ENCODE peak calls at places on chromosomes 1 and 21, in four cellular contexts. M, R, U and W are unnamed samples.

GRCh38 chr1:236176337-236177336 is 34.3 kb downstream of the GPR137B start:
- DNase-seq in M (no peak), U (no peak), R (no peak), W (peak)

GRCh38 chr1:99659755-99660210 is 13.9 kb downstream of the PALMD start:
- DNase-seq in R (no peak), U (no peak), M (no peak), W (no peak)

GRCh38 chr1:210715072-210715471 is 386.4 kb downstream of the HHAT start:
- DNase-seq in U (no peak), M (no peak), R (no peak), W (peak)

GRCh38 chr1:238319957-238320356 is 429.2 kb upstream of the ZP4 start:
- DNase-seq in R (no peak), M (no peak), U (no peak), W (no peak)

GRCh38 chr1:151130837-151131586 is 15.4 kb downstream of the SEMA6C start:
- DNase-seq in M (no peak), U (peak), R (no peak), W (peak)

GRCh38 chr1:19385869-19386591 is 73.9 kb downstream of the SLC66A1 start:
- DNase-seq in R (peak), M (no peak), U (no peak), W (no peak)

GRCh38 chr1:204367193-204367858 is 7.6 kb upstream of the PLEKHA6 start:
- DNase-seq in U (no peak), R (no peak), M (no peak), W (no peak)

GRCh38 chr1:156496211-156496761 is 4.3 kb downstream of the MEF2D start:
- DNase-seq in R (no peak), U (no peak), M (no peak), W (no peak)

GRCh38 chr1:54788462-54788861 is 12.7 kb downstream of the TTC22 start:
- DNase-seq in R (no peak), U (no peak), M (no peak), W (no peak)

GRCh38 chr1:168469690-168470089 is 74.1 kb downstream of the XCL2 start:
- DNase-seq in U (peak), R (no peak), M (peak), W (peak)

GRCh38 chr21:39022901-39023693 is 160.2 kb downstream of the PSMG1 start:
- DNase-seq in R (peak), U (no peak), M (no peak), W (peak)

GRCh38 chr21:40689241-40689640 is 157.7 kb downstream of the DSCAM start:
- DNase-seq in U (no peak), R (no peak), M (no peak), W (no peak)

GRCh38 chr1:56686171-56686570 is 41.1 kb downstream of the PRKAA2 start:
- DNase-seq in U (no peak), R (no peak), M (no peak), W (no peak)

GRCh38 chr21:41758550-41758949 is 8.3 kb downstream of the RIPK4 start:
- DNase-seq in M (peak), U (no peak), R (no peak), W (no peak)

GRCh38 chr1:162191396-162192322 is 122.2 kb downstream of the NOS1AP start:
- DNase-seq in U (no peak), M (no peak), R (no peak), W (peak)

GRCh38 chr1:68121536-68121935 is 71.1 kb upstream of the DIRAS3 start:
- DNase-seq in M (no peak), U (no peak), R (no peak), W (no peak)

GRCh38 chr1:23664837-23665795 is 26.5 kb upstream of the RPL11 start:
- DNase-seq in U (peak), R (peak), M (peak), W (no peak)

GRCh38 chr1:4697801-4698200 is 43.4 kb downstream of the AJAP1 start:
- DNase-seq in R (no peak), U (no peak), M (no peak), W (no peak)

GRCh38 chr1:90175490-90176157 is 180.7 kb downstream of the ZNF326 start:
- DNase-seq in R (no peak), U (no peak), M (no peak), W (no peak)

GRCh38 chr1:210582186-210582981 is 253.7 kb downstream of the HHAT start:
- DNase-seq in R (no peak), U (no peak), M (no peak), W (peak)

GRCh38 chr1:233613252-233614172 is at the start of gene KCNK1:
- DNase-seq in U (peak), M (peak), R (no peak), W (peak)

GRCh38 chr1:181531441-181531840 is 48.1 kb downstream of the CACNA1E start:
- DNase-seq in M (no peak), U (no peak), R (no peak), W (no peak)

GRCh38 chr21:40504825-40505224 is 342.1 kb downstream of the DSCAM start:
- DNase-seq in R (no peak), M (no peak), U (no peak), W (no peak)

GRCh38 chr1:5659606-5660005 is 332.6 kb downstream of the NPHP4 start:
- DNase-seq in U (no peak), R (no peak), M (no peak), W (no peak)

GRCh38 chr1:209335090-209335692 is 248.3 kb upstream of the CAMK1G start:
- DNase-seq in R (peak), U (peak), M (peak), W (peak)

GRCh38 chr21:28308516-28308915 is 684.2 kb downstream of the LTN1 start:
- DNase-seq in R (no peak), M (no peak), U (no peak), W (no peak)

GRCh38 chr1:85061711-85062424 is 13.6 kb upstream of the MCOLN3 start:
- DNase-seq in U (peak), R (peak), M (peak), W (peak)

GRCh38 chr1:85062425-85063026 is 14.2 kb upstream of the MCOLN3 start:
- DNase-seq in M (no peak), U (no peak), R (no peak), W (no peak)

GRCh38 chr1:85070972-85071492 is 22.7 kb upstream of the MCOLN3 start:
- DNase-seq in R (peak), M (no peak), U (no peak), W (no peak)

GRCh38 chr1:85068846-85069245 is 20.5 kb upstream of the MCOLN3 start:
- DNase-seq in M (no peak), U (no peak), R (no peak), W (no peak)

GRCh38 chr1:85065550-85065949 is 17.2 kb upstream of the MCOLN3 start:
- DNase-seq in R (no peak), M (no peak), U (no peak), W (no peak)
- TF ChIP-seq ELF1 in R (no peak), M (no peak), U (no peak), W (no peak)

GRCh38 chr21:42883921-42884320 is 4.6 kb upstream of the WDR4 start:
- DNase-seq in U (no peak), R (no peak), M (no peak), W (no peak)

GRCh38 chr21:42892931-42893660 is at the start of gene NDUFV3:
- DNase-seq in R (peak), M (peak), U (peak), W (peak)

GRCh38 chr21:42892582-42892930 is 553 bp upstream of the NDUFV3 start:
- DNase-seq in M (no peak), U (no peak), R (peak), W (no peak)

DNA sequence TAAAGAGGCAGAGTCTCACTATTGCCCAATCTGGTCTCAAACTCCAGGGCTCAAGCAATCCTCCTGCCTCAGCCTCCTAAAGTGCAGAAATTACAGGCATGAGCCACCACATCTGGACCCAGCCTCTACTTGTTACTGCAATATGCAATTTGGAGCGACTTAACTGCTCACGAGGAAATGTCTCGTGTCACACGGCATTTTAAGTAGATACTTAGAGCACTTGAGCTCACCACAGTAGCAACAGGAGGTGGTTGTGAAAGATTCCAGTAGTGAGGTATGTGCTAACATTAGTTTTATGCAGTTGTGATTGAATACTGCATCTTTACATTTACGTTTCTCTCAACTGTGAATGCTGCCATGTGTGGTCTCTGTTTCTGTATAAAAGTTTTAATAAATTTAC is 5.8 kb upstream of the NDUFV3 start:
- DNase-seq in R (no peak), U (no peak), M (no peak), W (no peak)
- TF ChIP-seq ELF1 in R (no peak), U (no peak), M (no peak), W (no peak)

DNA sequence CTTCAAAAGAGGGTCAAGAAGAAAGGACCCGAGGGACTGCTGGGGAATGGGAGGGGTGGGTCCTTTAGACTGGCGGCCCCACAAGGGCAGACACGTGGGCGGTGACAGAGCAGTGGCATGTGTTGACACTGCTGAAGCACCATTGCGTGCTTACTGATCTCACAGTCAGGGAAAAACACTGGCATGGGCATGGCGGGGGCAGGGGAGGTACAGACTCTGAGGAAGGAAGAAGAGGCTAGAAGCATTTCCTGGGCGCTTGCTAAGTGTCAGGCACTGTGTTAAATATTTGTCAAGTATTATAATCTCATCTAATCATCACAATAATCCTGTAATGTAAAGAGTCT is 165.7 kb upstream of the EDN2 start:
- DNase-seq in M (no peak), R (no peak), U (no peak), W (no peak)
- TF ChIP-seq ELF1 in M (no peak), R (no peak), U (no peak), W (no peak)

GRCh38 chr1:22118291-22118992 is 24.5 kb downstream of the WNT4 start:
- DNase-seq in R (no peak), M (no peak), U (no peak), W (no peak)
- TF ChIP-seq ELF1 in R (no peak), M (no peak), U (no peak), W (no peak)

DNA sequence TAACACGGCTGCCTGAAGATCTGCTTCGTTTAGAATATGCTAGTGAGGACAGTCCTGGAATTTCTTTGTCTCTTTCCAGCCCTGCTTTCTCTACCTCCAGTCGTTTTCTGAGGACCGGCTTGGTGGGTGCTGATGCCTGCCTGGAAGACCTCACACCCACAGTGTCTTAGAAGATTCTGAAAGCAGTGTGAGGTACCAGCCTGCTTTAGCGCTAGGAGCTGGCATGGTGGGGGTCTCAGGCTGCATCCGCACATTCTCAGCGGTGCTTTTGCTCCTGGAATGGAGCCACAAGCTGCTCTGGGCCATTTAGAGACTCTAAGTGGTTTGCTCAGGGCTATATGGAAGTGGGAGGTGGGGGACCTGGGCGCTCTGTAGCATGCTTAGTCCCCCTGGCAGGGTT is 61.4 kb downstream of the CD247 start:
- DNase-seq in U (no peak), R (no peak), M (no peak), W (no peak)
- TF ChIP-seq ELF1 in U (no peak), R (no peak), M (no peak), W (no peak)

DNA sequence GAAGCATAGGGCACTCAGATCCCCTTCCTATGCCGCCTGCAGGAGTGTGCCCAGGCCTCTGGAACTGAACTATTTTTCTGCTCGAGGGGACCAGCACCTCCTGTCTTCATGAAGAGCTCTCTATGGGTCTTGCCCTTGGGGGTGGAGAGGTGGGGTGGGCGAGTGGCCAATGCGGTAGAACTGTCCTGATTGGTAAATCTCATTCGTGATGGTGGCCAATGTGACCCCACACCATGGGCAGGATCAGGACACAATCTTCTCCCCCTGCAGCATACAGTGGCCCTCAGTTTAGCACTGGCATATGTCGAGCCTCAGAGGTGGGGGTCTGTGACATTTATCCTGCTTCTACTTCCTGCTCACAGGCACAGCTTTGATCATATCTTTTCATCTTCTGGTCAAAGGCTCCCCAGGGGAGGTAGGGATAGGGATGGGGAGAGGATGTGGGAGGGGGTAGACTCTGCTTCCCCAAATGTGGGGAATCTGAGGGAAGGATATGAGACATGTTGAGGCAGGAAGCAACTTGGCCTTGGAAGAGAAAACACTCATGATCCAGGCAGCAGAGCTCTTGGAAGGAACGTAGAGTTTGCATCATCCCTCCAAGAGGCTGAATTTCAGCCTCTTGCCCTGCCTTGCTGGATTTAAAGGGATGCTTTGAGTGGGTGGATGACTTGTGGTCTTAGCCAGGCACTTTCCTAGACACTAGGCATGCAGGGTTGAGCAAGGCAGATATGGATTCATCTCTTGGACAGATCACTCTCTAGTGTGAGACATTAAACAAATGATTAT is 81.8 kb downstream of the LAMC2 start:
- DNase-seq in U (peak), R (no peak), M (no peak), W (no peak)
- TF ChIP-seq ELF1 in U (no peak), R (no peak), M (no peak), W (no peak)

GRCh38 chr1:74686941-74687340 is 13.3 kb upstream of the ERICH3 start:
- DNase-seq in U (no peak), M (no peak), R (no peak), W (no peak)
- TF ChIP-seq ELF1 in U (no peak), M (no peak), R (no peak), W (no peak)

GRCh38 chr1:77026126-77026525 is 158.8 kb downstream of the ST6GALNAC5 start:
- DNase-seq in R (no peak), M (no peak), U (no peak), W (no peak)

GRCh38 chr1:77030401-77031100 is 163.3 kb downstream of the ST6GALNAC5 start:
- DNase-seq in R (no peak), M (no peak), U (no peak), W (no peak)

GRCh38 chr1:77025599-77025998 is 158.3 kb downstream of the ST6GALNAC5 start:
- DNase-seq in U (no peak), M (no peak), R (no peak), W (no peak)

GRCh38 chr1:77026640-77027039 is 159.4 kb downstream of the ST6GALNAC5 start:
- DNase-seq in R (no peak), M (no peak), U (no peak), W (no peak)

DNA sequence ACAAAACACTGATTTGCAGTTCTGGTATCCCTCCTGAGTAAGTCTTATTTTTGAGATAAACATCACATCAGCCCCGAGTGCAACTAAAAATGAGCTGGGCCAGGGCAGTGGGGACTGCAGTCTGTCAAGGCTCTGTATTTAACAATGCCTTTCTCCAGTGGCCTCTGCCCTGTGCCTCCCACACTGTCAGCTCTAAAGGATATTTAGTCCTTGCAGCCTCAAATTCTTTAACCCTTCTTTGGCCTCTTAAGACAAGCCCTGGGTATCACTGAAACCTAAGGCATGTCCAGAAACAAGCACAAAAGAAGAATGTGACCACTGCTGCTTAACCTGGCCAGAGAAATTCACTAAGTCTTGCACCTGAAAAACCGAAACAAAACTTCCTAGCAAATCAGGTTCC is 160.6 kb downstream of the ST6GALNAC5 start:
- DNase-seq in R (no peak), M (no peak), U (no peak), W (no peak)
- TF ChIP-seq ELF1 in R (no peak), M (no peak), U (no peak), W (no peak)

GRCh38 chr1:8818325-8818775 is 910 bp upstream of the RERE start:
- DNase-seq in U (no peak), R (no peak), M (peak), W (peak)
- TF ChIP-seq ELF1 in U (no peak), R (no peak), M (no peak), W (no peak)